ENCODE peak calls at places on chromosome 2, in six cellular contexts. O, S, C, D, E and A are unnamed samples.

GRCh38 chr2:30031184-30031583 is 109.8 kb upstream of the ALK start:
- DNase-seq in S (no peak), E (no peak), D (peak; percentile 52), O (no peak), C (peak; percentile 74), A (no peak)

GRCh38 chr2:201464547-201464946 is 13.0 kb downstream of the STRADB start:
- DNase-seq in S (no peak), O (no peak), E (no peak), D (no peak), C (no peak), A (no peak)

GRCh38 chr2:47007221-47007825 is 91.7 kb upstream of the MCFD2 start:
- DNase-seq in E (no peak), S (no peak), D (no peak), O (no peak), C (no peak), A (no peak)

GRCh38 chr2:144520718-144521487 is 984 bp upstream of the ZEB2 start:
- DNase-seq in S (no peak), E (no peak), O (no peak), C (no peak), D (no peak), A (no peak)

GRCh38 chr2:190277234-190278112 is 42.2 kb downstream of the HIBCH start:
- DNase-seq in D (peak; percentile 61), S (peak; percentile 11), C (no peak), O (no peak), E (no peak), A (no peak)

GRCh38 chr2:213545964-213546363 is 261.7 kb downstream of the SPAG16 start:
- DNase-seq in O (no peak), C (no peak), D (no peak), E (no peak), S (no peak), A (no peak)

GRCh38 chr2:23427350-23427749 is 42.4 kb downstream of the KLHL29 start:
- DNase-seq in C (no peak), D (no peak), S (no peak), E (no peak), O (no peak), A (no peak)

GRCh38 chr2:220034356-220035121 is 407.1 kb downstream of the SLC4A3 start:
- DNase-seq in E (no peak), O (no peak), D (no peak), S (no peak), C (no peak), A (no peak)

GRCh38 chr2:74585406-74586182 is 31.1 kb downstream of the DOK1 start:
- DNase-seq in D (no peak), S (no peak), C (no peak), E (no peak), O (no peak), A (no peak)

GRCh38 chr2:109530712-109531111 is 83.1 kb downstream of the SEPTIN10 start:
- DNase-seq in O (no peak), D (no peak), E (no peak), C (no peak), S (no peak), A (no peak)

GRCh38 chr2:31675485-31675901 is 94.8 kb upstream of the SRD5A2 start:
- DNase-seq in C (no peak), E (peak; percentile 22), D (peak; percentile 74), O (no peak), S (peak; percentile 54), A (no peak)

GRCh38 chr2:216554755-216555154 is 56.1 kb downstream of the RPL37A start:
- DNase-seq in D (no peak), S (no peak), C (no peak), E (no peak), O (no peak), A (no peak)

GRCh38 chr2:227728035-227728434 is at the start of gene SCYGR7:
- DNase-seq in S (no peak), E (no peak), D (no peak), C (no peak), O (no peak), A (no peak)

GRCh38 chr2:127609818-127610217 is 36.1 kb upstream of the GPR17 start:
- DNase-seq in D (no peak), C (no peak), S (no peak), E (no peak), O (peak; percentile 28), A (peak; percentile 12)

GRCh38 chr2:102186676-102187190 is at the start of gene IL1RL2:
- DNase-seq in S (no peak), O (peak; percentile 67), E (no peak), C (no peak), D (no peak), A (no peak)

GRCh38 chr2:9287400-9288059 is 80.9 kb downstream of the ASAP2 start:
- DNase-seq in E (no peak), C (no peak), D (no peak), S (no peak), O (no peak), A (no peak)

GRCh38 chr2:100900156-100900795 is 80.3 kb downstream of the NPAS2 start:
- DNase-seq in D (no peak), O (no peak), E (no peak), C (no peak), S (no peak), A (no peak)

GRCh38 chr2:241009601-241010530 is 11.4 kb downstream of the SNED1 start:
- DNase-seq in C (peak; percentile 91), D (peak; percentile 59), O (peak; percentile 60), S (peak; percentile 65), E (peak; percentile 10), A (peak; percentile 14)

GRCh38 chr2:30809938-30810337 is 2.7 kb upstream of the CAPN13 start:
- DNase-seq in E (no peak), D (no peak), S (no peak), O (no peak), C (peak; percentile 80), A (no peak)

GRCh38 chr2:105712981-105713596 is 31.6 kb upstream of the NCK2 start:
- DNase-seq in C (peak; percentile 53), O (no peak), D (no peak), S (no peak), E (no peak), A (no peak)

GRCh38 chr2:41668529-41668928 is 379.3 kb upstream of the PKDCC start:
- DNase-seq in O (no peak), E (no peak), C (no peak), S (no peak), D (peak; percentile 47), A (no peak)

GRCh38 chr2:229071292-229071976 is 199.7 kb downstream of the PID1 start:
- DNase-seq in S (no peak), O (no peak), E (no peak), C (no peak), D (no peak), A (no peak)
- TF ChIP-seq CTCF in S (no peak), O (no peak), E (no peak), C (no peak), D (no peak), A (no peak)

DNA sequence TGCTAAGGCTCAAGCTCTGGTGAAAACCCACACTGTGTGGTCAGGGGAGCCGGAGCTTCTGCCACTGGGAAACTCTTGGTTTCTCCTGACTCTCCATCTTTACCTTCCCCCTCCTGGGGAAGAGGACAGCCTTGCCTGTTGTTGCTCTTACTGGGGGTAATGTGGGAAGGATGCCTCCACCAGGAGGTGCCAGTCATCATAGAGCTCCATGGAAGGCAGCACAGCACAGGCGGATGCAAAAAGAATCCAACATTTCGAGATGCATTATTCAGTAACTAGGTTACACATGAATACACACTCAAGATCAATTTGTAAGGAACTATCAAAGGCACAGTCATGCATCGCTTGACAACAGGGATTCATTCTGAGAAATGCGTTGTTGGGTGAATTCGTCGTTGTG is 322.6 kb downstream of the AFF3 start:
- DNase-seq in O (no peak), D (peak; percentile 28), C (no peak), S (no peak), E (no peak), A (no peak)
- TF ChIP-seq CTCF in O (peak; percentile 47), D (peak; percentile 32), C (no peak), S (no peak), E (no peak), A (no peak)

GRCh38 chr2:95525294-95526035 is 40.9 kb upstream of the TRIM43B start:
- DNase-seq in S (no peak), C (no peak), O (no peak), D (no peak), E (no peak), A (no peak)

GRCh38 chr2:95530734-95531133 is 46.2 kb upstream of the TRIM43B start:
- DNase-seq in O (no peak), C (no peak), S (no peak), E (no peak), D (no peak), A (no peak)

GRCh38 chr2:95531254-95531771 is 46.8 kb upstream of the TRIM43B start:
- DNase-seq in E (no peak), D (no peak), S (no peak), C (no peak), O (no peak), A (no peak)

GRCh38 chr2:95524195-95524594 is 39.6 kb upstream of the TRIM43B start:
- DNase-seq in C (no peak), S (no peak), O (no peak), E (no peak), D (no peak), A (no peak)

DNA sequence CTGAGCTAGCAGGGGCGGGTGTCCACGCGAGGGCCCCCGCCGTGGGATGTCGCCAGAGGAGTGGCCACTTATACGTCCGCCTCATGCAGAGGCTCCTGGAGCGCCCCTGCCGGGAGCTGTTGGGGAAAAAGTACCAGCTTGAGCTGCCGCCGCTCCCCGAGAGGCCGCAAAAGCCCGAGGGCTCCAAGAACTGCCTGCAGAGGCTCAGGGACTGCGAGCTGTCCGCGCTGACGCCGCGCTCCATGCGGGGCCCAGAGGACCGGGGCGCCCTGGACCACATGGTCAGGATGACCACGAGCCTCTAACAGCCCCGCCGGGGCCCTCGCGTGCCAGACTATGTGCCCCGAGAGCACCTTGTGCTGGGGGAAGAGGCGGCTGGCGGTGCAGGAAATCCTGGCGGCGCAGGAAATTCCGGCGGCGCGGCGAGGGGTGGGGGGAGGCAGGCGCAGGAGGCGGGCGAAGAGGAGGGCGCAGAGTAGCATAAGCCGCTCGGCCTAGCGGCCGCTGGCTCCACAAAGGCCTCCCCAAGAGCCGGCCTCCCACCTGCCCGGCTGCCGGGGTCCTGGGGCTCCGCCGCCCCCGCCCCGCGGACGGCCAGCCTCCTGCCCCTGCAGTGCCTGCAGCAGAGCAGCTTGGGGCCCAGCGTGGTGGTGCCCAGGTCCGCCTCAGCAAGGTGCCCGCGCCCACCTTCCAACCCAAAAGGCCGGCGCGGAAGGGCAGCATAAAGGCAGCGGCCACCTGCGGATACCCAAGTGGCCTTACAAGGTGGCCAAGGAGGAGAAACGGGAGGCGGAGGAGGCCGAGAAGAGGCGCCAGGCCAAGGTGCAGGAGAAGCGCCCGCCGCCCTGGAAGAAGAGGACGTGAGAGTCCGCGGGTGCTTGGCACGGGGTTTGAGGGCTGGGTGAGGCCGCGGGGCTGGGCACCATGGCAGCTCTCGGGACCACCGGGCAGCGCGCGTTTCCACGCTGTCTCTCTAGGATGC is 42.1 kb upstream of the TRIM43B start:
- DNase-seq in O (peak; percentile 84), E (no peak), S (peak; percentile 68), D (no peak), C (no peak), A (peak; percentile 31)
- TF ChIP-seq CTCF in O (no peak), E (no peak), S (no peak), D (no peak), C (peak; percentile 44), A (no peak)

GRCh38 chr2:218123986-218124385 is 1.8 kb upstream of the CXCR2 start:
- DNase-seq in C (no peak), E (no peak), O (no peak), D (no peak), S (no peak), A (no peak)
- TF ChIP-seq CTCF in C (no peak), E (no peak), O (no peak), D (no peak), S (no peak), A (no peak)

GRCh38 chr2:61946661-61947060 is 41.2 kb downstream of the COMMD1 start:
- DNase-seq in D (no peak), E (no peak), C (no peak), S (no peak), O (no peak), A (no peak)
- TF ChIP-seq CTCF in D (no peak), E (no peak), C (no peak), S (no peak), O (no peak), A (no peak)